ENCODE peak calls at places on chromosomes 6 and 20, in eight cellular contexts. Y is lung, O is RWPE2, B is neural crest cell, N is SK-N-SH, Q is GM12865, U is heart left ventricle, W is foreskin fibroblast. J is an unnamed sample.

GRCh38 chr6:31792741-31793140 is 2.8 kb downstream of the VARS1 start:
- DNase-seq in Y (no peak), O (no peak), B (no peak), N (no peak), Q (no peak), U (no peak), W (no peak), J (no peak)

GRCh38 chr20:48236001-48236400 is 450.7 kb upstream of the SULF2 start:
- DNase-seq in Y (no peak), O (peak), B (no peak), N (no peak), Q (no peak), U (no peak), W (no peak), J (no peak)

GRCh38 chr6:125363360-125364121 is 61.8 kb upstream of the HDDC2 start:
- DNase-seq in Y (no peak), O (no peak), B (peak), N (peak), Q (no peak), U (peak), W (no peak), J (no peak)

GRCh38 chr20:49983848-49984408 is 1.1 kb downstream of the SNAI1 start:
- DNase-seq in Y (no peak), O (no peak), B (no peak), N (peak), Q (no peak), U (no peak), W (no peak), J (no peak)

GRCh38 chr6:122614303-122614702 is 4.1 kb downstream of the PKIB start:
- DNase-seq in Y (no peak), O (no peak), B (no peak), N (no peak), Q (no peak), U (no peak), W (no peak), J (no peak)

GRCh38 chr6:63441266-63441956 is 121.6 kb upstream of the LGSN start:
- DNase-seq in Y (peak), O (no peak), B (no peak), N (peak), Q (peak), U (no peak), W (no peak), J (no peak)

GRCh38 chr20:48877299-48877698 is 44.2 kb upstream of the ARFGEF2 start:
- DNase-seq in Y (no peak), O (no peak), B (no peak), N (no peak), Q (no peak), U (no peak), W (no peak), J (no peak)

GRCh38 chr20:23153696-23154341 is 67.7 kb upstream of the CD93 start:
- DNase-seq in Y (no peak), O (no peak), B (no peak), N (no peak), Q (no peak), U (no peak), W (no peak), J (no peak)

GRCh38 chr6:11869656-11870340 is 91.2 kb upstream of the ADTRP start:
- DNase-seq in Y (no peak), O (no peak), B (no peak), N (no peak), Q (no peak), U (peak), W (peak), J (no peak)

GRCh38 chr6:149049230-149049629 is 268.3 kb upstream of the TAB2 start:
- DNase-seq in Y (no peak), O (no peak), B (no peak), N (no peak), Q (no peak), U (no peak), W (no peak), J (no peak)

GRCh38 chr6:144151010-144151727 is 852 bp downstream of the STX11 start:
- DNase-seq in Y (peak), O (no peak), B (no peak), N (no peak), Q (peak), U (no peak), W (no peak), J (no peak)

GRCh38 chr6:118894425-118895240 is 681 bp downstream of the ASF1A start:
- DNase-seq in Y (peak), O (no peak), B (peak), N (peak), Q (peak), U (peak), W (peak), J (no peak)

GRCh38 chr20:48149887-48150286 is 364.6 kb upstream of the SULF2 start:
- DNase-seq in Y (no peak), O (no peak), B (no peak), N (no peak), Q (no peak), U (no peak), W (no peak), J (no peak)

GRCh38 chr20:19543114-19543513 is 214.9 kb upstream of the RIN2 start:
- DNase-seq in Y (no peak), O (no peak), B (no peak), N (no peak), Q (no peak), U (no peak), W (no peak), J (no peak)

GRCh38 chr20:18252597-18253451 is 35.5 kb upstream of the ZNF133 start:
- DNase-seq in Y (peak), O (peak), B (no peak), N (no peak), Q (no peak), U (no peak), W (no peak), J (no peak)

GRCh38 chr6:150867117-150867516 is 1.6 kb downstream of the MTHFD1L start:
- DNase-seq in Y (no peak), O (no peak), B (no peak), N (no peak), Q (no peak), U (no peak), W (no peak), J (no peak)

GRCh38 chr6:166515072-166515810 is 71.2 kb downstream of the RAMACL start:
- DNase-seq in Y (no peak), O (peak), B (no peak), N (no peak), Q (no peak), U (no peak), W (peak), J (no peak)

DNA sequence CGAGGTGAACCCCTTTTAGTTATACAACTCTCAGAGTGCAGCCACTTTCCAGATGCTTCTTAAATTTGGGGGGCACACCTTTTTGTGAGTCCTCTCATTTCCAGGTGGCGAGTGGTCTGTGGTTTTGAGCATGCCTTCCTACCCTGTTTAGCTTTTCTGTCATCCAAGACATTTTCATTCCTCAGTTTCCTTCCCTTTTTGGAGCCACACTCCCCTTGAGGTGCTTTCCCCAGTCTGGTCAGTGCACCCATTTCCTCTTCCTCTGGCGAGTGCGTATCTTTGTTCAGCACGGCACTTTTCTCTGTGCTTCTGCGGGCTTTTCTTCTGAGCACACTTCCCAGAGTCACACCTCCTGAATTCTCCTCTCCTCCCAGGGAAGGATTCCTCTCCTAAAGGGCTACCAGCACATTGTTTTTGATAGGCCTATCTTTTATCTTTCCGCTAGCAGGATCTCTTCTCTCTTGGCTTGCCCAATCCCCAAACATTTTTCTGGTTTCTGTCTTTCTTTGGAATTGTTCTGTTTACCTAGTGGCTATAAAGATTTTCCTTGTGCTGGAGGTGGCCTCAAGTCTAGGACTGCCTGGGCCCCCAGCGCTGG is 1.4 kb downstream of the PHF20 start:
- DNase-seq in Y (peak), O (no peak), B (no peak), N (no peak), Q (peak), U (peak), W (no peak), J (no peak)
- TF ChIP-seq CTCF in Y (no peak), O (no peak), B (no peak), N (no peak), Q (no peak), U (no peak), W (no peak), J (no peak)

GRCh38 chr6:112502348-112503130 is 155.4 kb downstream of the RFPL4B start:
- DNase-seq in Y (no peak), O (no peak), B (peak), N (peak), Q (no peak), U (no peak), W (no peak), J (no peak)
- TF ChIP-seq CTCF in Y (no peak), O (peak), B (peak), N (peak), Q (no peak), U (no peak), W (peak), J (no peak)

DNA sequence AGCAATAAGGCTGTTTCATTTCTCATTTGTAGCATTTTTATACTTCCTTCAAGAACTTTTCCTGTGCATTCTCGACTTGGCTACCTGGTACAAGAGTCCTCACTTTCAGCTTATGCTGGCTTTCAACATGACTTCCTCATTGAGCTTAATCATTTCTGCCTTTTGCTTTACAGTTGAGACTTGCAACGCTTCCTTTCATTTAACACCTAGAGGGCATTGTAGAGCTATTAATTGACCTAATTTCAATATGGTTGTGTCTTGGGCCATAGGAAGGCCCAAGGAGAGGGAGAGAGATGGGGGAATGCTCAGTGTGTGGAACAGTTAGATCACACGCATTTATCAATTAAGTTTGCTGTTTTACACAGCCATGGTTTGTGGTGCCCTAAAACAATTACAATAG is 37.2 kb downstream of the SLC22A2 start:
- DNase-seq in Y (no peak), O (no peak), B (no peak), N (no peak), Q (peak), U (no peak), W (no peak), J (no peak)
- TF ChIP-seq CTCF in Y (no peak), O (peak), B (no peak), N (no peak), Q (no peak), U (no peak), W (no peak), J (no peak)

DNA sequence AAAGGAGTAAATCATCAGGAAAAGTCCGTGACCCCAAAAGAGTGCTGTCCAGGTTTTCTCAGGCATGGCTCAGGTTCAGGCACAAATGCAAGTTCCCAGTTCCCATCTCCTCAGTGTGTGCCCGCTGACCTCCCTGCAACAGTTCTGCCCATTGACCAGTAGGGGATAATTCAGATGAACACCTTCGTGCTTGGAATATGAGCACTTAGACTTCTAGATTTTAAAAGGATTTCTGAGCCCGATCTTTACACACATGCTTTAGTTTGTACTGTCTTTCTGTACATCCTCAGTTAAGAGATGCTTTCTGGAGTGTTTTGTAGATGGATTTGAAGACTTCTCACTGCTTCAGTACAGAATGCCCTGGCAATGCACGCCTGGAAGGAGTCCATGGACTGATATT is 239.7 kb upstream of the PLCB4 start:
- DNase-seq in Y (no peak), O (no peak), B (no peak), N (no peak), Q (no peak), U (no peak), W (no peak), J (no peak)
- TF ChIP-seq CTCF in Y (no peak), O (peak), B (no peak), N (peak), Q (peak), U (no peak), W (no peak), J (no peak)

J was measured in omental fat pad.